ENCODE peak calls at places on chromosome 21, in four cellular contexts. B, G, Y and W are unnamed samples.

GRCh38 chr21:46118871-46119564 is 21.1 kb downstream of the COL6A2 start:
- DNase-seq in B (no peak), Y (no peak), G (peak), W (no peak)

GRCh38 chr21:33362044-33362555 is 37.3 kb downstream of the IFNAR1 start:
- DNase-seq in Y (no peak), G (no peak), B (peak), W (peak)

GRCh38 chr21:29082416-29082815 is 9.0 kb upstream of the CCT8 start:
- DNase-seq in G (no peak), B (no peak), Y (no peak), W (no peak)

GRCh38 chr21:30234643-30235042 is 18.7 kb upstream of the CLDN8 start:
- DNase-seq in B (no peak), G (no peak), Y (no peak), W (no peak)

GRCh38 chr21:38979271-38980196 is 173.8 kb downstream of the ETS2 start:
- DNase-seq in Y (peak), B (no peak), G (no peak), W (no peak)

GRCh38 chr21:33028759-33029511 is 3.2 kb downstream of the OLIG2 start:
- DNase-seq in G (no peak), Y (no peak), B (no peak), W (no peak)

GRCh38 chr21:46634966-46635323 is 529 bp upstream of the PRMT2 start:
- DNase-seq in Y (peak), G (no peak), B (peak), W (no peak)

GRCh38 chr21:36288651-36289243 is 31.2 kb upstream of the MORC3 start:
- DNase-seq in Y (no peak), G (no peak), B (no peak), W (no peak)

GRCh38 chr21:21612446-21612845 is 614.2 kb downstream of the NCAM2 start:
- DNase-seq in Y (peak), B (no peak), G (no peak), W (no peak)

GRCh38 chr21:15669247-15669646 is 60.5 kb upstream of the USP25 start:
- DNase-seq in Y (no peak), B (no peak), G (no peak), W (no peak)

GRCh38 chr21:37153193-37153934 is 80.3 kb downstream of the TTC3 start:
- DNase-seq in Y (peak), B (no peak), G (no peak), W (no peak)

GRCh38 chr21:45445369-45445768 is 40.4 kb downstream of the COL18A1 start:
- DNase-seq in Y (no peak), G (no peak), B (no peak), W (no peak)

GRCh38 chr21:36150192-36150711 is 6.4 kb upstream of the DOP1B start:
- DNase-seq in G (peak), Y (peak), B (no peak), W (no peak)

GRCh38 chr21:45299026-45299863 is 11.6 kb upstream of the POFUT2 start:
- DNase-seq in G (peak), Y (no peak), B (no peak), W (no peak)

GRCh38 chr21:41120997-41121396 is 47.0 kb upstream of the BACE2 start:
- DNase-seq in Y (no peak), G (no peak), B (no peak), W (no peak)

GRCh38 chr21:37551406-37552355 is 185.1 kb downstream of the DYRK1A start:
- DNase-seq in Y (no peak), B (no peak), G (no peak), W (no peak)

GRCh38 chr21:38475519-38475918 is 22.8 kb downstream of the ERG start:
- DNase-seq in Y (no peak), G (no peak), B (no peak), W (no peak)

GRCh38 chr21:36749935-36750578 is 51.1 kb downstream of the SIM2 start:
- DNase-seq in G (no peak), B (no peak), Y (no peak), W (no peak)

GRCh38 chr21:27369962-27370578 is 403.2 kb upstream of the ADAMTS5 start:
- DNase-seq in G (no peak), Y (no peak), B (no peak), W (no peak)